ENCODE peak calls at places on chromosomes 5 and 9, in nine cellular contexts. E is HCT116; F is A673; Z is WTC11; O is cardiac muscle cell; G is CD4-positive, alpha-beta T cell; U is hepatocyte; Q is CD8-positive, alpha-beta T cell; B is Calu3. Y is an unnamed sample.
A peak's percentile ranks its signal among the peaks of the same experiment; 100 is the strongest.

GRCh38 chr9:134959971-134960310 is 42.2 kb upstream of the FCN1 start:
- DNase-seq in E (no peak), F (no peak), Z (no peak), O (no peak), G (no peak), U (no peak), Q (no peak), B (no peak), Y (no peak)

GRCh38 chr5:109865636-109866035 is 175.9 kb downstream of the MAN2A1 start:
- DNase-seq in E (no peak), F (peak; percentile 71), Z (no peak), O (peak; percentile 89), G (no peak), U (peak; percentile 14), Q (no peak), B (no peak), Y (no peak)

GRCh38 chr5:39638803-39639202 is 214.0 kb upstream of the DAB2 start:
- DNase-seq in E (no peak), F (no peak), Z (no peak), O (no peak), G (no peak), U (no peak), Q (no peak), B (no peak), Y (no peak)

GRCh38 chr9:69157751-69158466 is 16.2 kb upstream of the TJP2 start:
- DNase-seq in E (no peak), F (no peak), Z (no peak), O (no peak), G (no peak), U (no peak), Q (no peak), B (no peak), Y (no peak)

GRCh38 chr5:174610968-174611367 is 113.4 kb upstream of the MSX2 start:
- DNase-seq in E (no peak), F (no peak), Z (no peak), O (peak; percentile 75), G (no peak), U (peak; percentile 54), Q (no peak), B (peak; percentile 41), Y (no peak)

GRCh38 chr5:177231479-177232250 is 71.9 kb downstream of the RAB24 start:
- DNase-seq in E (no peak), F (no peak), Z (no peak), O (no peak), G (no peak), U (no peak), Q (no peak), B (no peak), Y (no peak)

GRCh38 chr5:149561848-149562247 is 10.6 kb upstream of the CSNK1A1 start:
- DNase-seq in E (peak; percentile 95), F (peak; percentile 94), Z (no peak), O (peak; percentile 95), G (no peak), U (peak; percentile 49), Q (no peak), B (peak; percentile 37), Y (no peak)

GRCh38 chr9:133707761-133708122 is 30.4 kb downstream of the SARDH start:
- DNase-seq in E (no peak), F (no peak), Z (no peak), O (no peak), G (no peak), U (no peak), Q (no peak), B (no peak), Y (peak; percentile 12)

GRCh38 chr9:98360176-98360708 is 104.8 kb upstream of the TBC1D2 start:
- DNase-seq in E (no peak), F (no peak), Z (no peak), O (no peak), G (no peak), U (no peak), Q (no peak), B (no peak), Y (no peak)

GRCh38 chr5:54681036-54681435 is 163.5 kb downstream of the SNX18 start:
- DNase-seq in E (no peak), F (no peak), Z (no peak), O (no peak), G (no peak), U (no peak), Q (no peak), B (no peak), Y (no peak)

GRCh38 chr5:94693845-94694370 is 75.4 kb downstream of the SLF1 start:
- DNase-seq in E (no peak), F (no peak), Z (no peak), O (no peak), G (no peak), U (no peak), Q (no peak), B (no peak), Y (no peak)

GRCh38 chr9:72315510-72316287 is 49.3 kb downstream of the ZFAND5 start:
- DNase-seq in E (no peak), F (peak; percentile 22), Z (peak; percentile 16), O (peak; percentile 54), G (no peak), U (peak; percentile 45), Q (no peak), B (peak; percentile 58), Y (no peak)

GRCh38 chr9:81462759-81463158 is 226.6 kb downstream of the TLE1 start:
- DNase-seq in E (no peak), F (no peak), Z (no peak), O (peak; percentile 8), G (no peak), U (no peak), Q (no peak), B (no peak), Y (no peak)

GRCh38 chr5:134846641-134846960 is 833 bp downstream of the C5orf24 start:
- DNase-seq in E (no peak), F (no peak), Z (no peak), O (peak; percentile 27), G (no peak), U (peak; percentile 24), Q (no peak), B (peak; percentile 9), Y (no peak)

GRCh38 chr5:140642718-140643117 is 3.5 kb downstream of the TMCO6 start:
- DNase-seq in E (no peak), F (no peak), Z (no peak), O (peak; percentile 92), G (no peak), U (no peak), Q (no peak), B (no peak), Y (no peak)

GRCh38 chr5:35651002-35651756 is 33.5 kb downstream of the SPEF2 start:
- DNase-seq in E (peak; percentile 24), F (peak; percentile 64), Z (peak; percentile 59), O (peak; percentile 47), G (peak; percentile 37), U (peak; percentile 51), Q (peak; percentile 58), B (peak; percentile 32), Y (no peak)
- TF ChIP-seq CTCF in E (peak; percentile 27), F (peak; percentile 66), Z (peak; percentile 17), O (peak; percentile 52), G (peak; percentile 84), U (peak; percentile 53), Q (peak; percentile 77), B (peak; percentile 38), Y (no peak)

DNA sequence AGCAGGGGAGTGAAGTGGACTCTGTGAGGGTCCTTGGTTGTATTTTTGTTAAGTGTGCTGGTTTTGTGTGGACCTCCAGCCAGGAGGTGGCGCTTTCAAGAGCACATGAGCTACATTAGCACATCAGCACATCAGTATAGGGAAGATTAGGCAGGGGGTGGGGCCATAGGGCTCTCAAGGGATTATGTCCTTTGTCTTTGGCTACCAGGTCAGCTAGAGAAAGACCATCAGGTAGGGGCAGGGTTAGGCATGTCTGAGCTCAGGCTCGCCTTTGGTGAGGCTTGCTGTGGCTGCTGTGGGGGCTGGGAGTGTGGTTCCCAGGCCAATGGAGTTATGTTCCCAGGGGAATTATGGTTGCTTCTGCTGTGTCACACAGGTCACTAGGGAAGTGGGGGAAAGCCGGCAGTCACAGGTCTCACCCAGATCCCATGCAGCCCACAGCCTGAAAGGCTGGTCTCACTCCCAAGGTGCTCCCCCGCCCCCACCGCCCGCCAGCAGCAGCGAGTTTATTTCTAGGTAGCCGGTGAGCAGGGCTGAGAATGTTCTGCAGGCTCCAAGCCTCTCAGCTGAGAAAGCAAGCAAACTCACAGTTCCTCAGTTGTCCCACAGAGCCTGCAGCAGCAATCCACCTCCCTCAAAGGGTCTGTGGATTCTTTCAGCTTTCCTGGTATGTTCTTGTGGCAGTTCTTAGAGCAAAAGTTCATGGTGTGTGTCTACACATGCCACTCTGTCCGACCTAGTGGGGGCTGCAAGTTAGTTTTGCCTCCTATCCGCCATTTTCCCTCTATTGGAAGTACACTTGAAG is 13.7 kb downstream of the OR1J1 start:
- DNase-seq in E (peak; percentile 28), F (peak; percentile 60), Z (peak; percentile 64), O (peak; percentile 20), G (no peak), U (no peak), Q (no peak), B (no peak), Y (no peak)
- TF ChIP-seq CTCF in E (no peak), F (peak; percentile 53), Z (peak; percentile 25), O (peak; percentile 25), G (no peak), U (no peak), Q (peak; percentile 15), B (no peak), Y (no peak)

DNA sequence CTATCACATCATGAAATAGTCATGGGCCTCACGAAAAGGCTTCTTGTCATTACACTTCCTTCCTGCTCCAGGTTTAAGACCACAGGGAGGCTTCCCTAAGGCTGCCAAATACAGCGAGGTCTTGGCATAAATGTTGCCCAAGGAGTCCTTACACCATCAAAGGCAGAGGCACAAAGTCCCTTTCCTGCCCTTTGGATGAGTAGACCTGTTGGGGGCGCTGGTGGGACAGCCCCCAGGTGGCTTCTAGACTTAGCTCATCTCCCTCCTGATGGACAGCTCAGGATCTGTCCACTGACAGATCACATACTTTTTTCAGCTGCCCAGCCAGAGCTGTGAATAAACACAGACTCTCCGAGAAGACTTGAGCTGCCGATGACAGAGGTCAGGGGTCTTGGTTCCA is 15.5 kb upstream of the MEGF9 start:
- DNase-seq in E (no peak), F (no peak), Z (peak; percentile 61), O (no peak), G (no peak), U (no peak), Q (no peak), B (no peak), Y (no peak)
- TF ChIP-seq CTCF in E (no peak), F (peak; percentile 46), Z (peak; percentile 43), O (no peak), G (no peak), U (peak; percentile 17), Q (no peak), B (no peak), Y (no peak)

DNA sequence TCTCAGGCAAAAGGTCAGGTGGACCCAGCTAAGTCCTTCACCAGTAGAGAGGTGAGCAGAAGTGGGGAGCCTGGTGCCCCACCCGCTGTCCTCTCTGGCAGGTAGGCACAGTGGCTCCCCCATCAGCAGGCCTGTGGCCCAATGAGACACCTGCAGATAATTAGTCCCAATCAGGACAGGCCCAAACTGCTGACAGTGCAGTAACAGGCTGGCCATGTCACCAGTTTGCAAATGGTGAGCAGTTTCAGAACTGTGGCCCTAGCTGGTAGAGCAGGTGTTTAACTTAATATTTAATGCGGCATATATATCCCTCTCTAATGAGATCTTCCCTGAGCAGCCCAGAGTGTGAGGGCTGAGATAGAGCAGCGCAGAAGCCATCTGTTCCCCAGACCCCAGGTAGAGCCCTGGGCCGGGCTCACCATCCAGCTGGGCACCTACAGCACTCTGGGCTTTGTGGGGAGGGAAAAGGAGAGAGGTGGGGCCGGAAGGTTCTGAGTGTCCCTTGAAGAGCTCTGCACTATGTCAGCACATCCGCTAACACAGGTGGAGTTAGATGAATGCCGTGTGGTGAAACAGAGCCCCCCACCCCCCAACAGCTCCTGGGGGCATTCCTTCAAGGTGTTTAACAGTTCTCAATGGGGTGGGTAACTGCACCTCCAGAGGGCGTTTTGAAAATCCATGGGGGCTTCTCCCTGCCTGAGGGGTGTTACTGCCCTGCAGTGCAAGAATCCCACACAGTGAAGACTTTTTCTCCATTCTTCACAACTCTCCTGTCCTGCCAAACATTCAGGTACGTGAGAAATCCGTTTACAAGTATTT is 120.5 kb downstream of the PAX5 start:
- DNase-seq in E (no peak), F (no peak), Z (peak; percentile 46), O (no peak), G (no peak), U (no peak), Q (no peak), B (no peak), Y (no peak)
- TF ChIP-seq CTCF in E (no peak), F (peak; percentile 42), Z (no peak), O (peak; percentile 18), G (no peak), U (no peak), Q (no peak), B (no peak), Y (no peak)

Y was measured in mesothelial cell of epicardium.